ENCODE peak calls at places on chromosomes 7 and 10, in seven cellular contexts. E is A549; Q is lower lobe of right lung; C is CD8-positive, alpha-beta T cell; P is BJ; I is fibroblast of lung; T is right atrium auricular region. W is an unnamed sample.

GRCh38 chr7:117435475-117436043 is 8.3 kb upstream of the ASZ1 start:
- DNase-seq in P (no peak), T (no peak), Q (no peak), I (peak), C (no peak), E (no peak), W (no peak)

GRCh38 chr10:76667307-76668012 is 970.1 kb downstream of the KCNMA1 start:
- DNase-seq in I (no peak), E (no peak), C (no peak), Q (no peak), T (no peak), P (no peak), W (no peak)

GRCh38 chr7:13639416-13639815 is 350.1 kb downstream of the ETV1 start:
- DNase-seq in C (no peak), E (no peak), Q (no peak), T (no peak), I (no peak), P (no peak), W (no peak)

GRCh38 chr10:59006511-59007306 is 169.7 kb upstream of the PHYHIPL start:
- DNase-seq in Q (no peak), T (no peak), E (peak), I (peak), C (no peak), P (no peak), W (peak)

GRCh38 chr7:73912223-73912622 is 51.3 kb downstream of the TMEM270 start:
- DNase-seq in P (no peak), E (no peak), Q (no peak), T (no peak), C (no peak), I (no peak), W (no peak)

GRCh38 chr10:43200538-43201390 is 62.5 kb downstream of the CSGALNACT2 start:
- DNase-seq in I (no peak), C (no peak), T (no peak), E (no peak), Q (peak), P (no peak), W (no peak)

GRCh38 chr7:45054442-45054841 is 34.3 kb downstream of the NACAD start:
- DNase-seq in T (no peak), C (no peak), P (no peak), Q (no peak), E (no peak), I (no peak), W (no peak)

GRCh38 chr7:141053626-141054025 is 20.2 kb upstream of the TMEM178B start:
- DNase-seq in I (no peak), C (peak), T (no peak), P (no peak), Q (no peak), E (no peak), W (no peak)

GRCh38 chr10:61160253-61160652 is 216.3 kb upstream of the RHOBTB1 start:
- DNase-seq in C (no peak), I (no peak), P (no peak), E (no peak), Q (no peak), T (no peak), W (no peak)

GRCh38 chr10:46553238-46554049 is 3.0 kb downstream of the GPRIN2 start:
- DNase-seq in Q (peak), E (no peak), C (no peak), I (no peak), T (peak), P (no peak), W (no peak)

GRCh38 chr7:7190142-7190541 is 7.8 kb downstream of the C1GALT1 start:
- DNase-seq in T (no peak), I (peak), E (peak), P (no peak), C (no peak), Q (no peak), W (no peak)

GRCh38 chr10:31928531-31929259 is at the start of gene ARHGAP12:
- DNase-seq in P (no peak), C (peak), T (peak), Q (peak), I (peak), E (peak), W (peak)

GRCh38 chr10:88195841-88196240 is 332.4 kb downstream of the PTEN start:
- DNase-seq in T (no peak), I (no peak), Q (no peak), P (no peak), C (no peak), E (no peak), W (no peak)

GRCh38 chr10:31197886-31198285 is 121.1 kb upstream of the ZEB1 start:
- DNase-seq in Q (no peak), P (no peak), I (peak), C (no peak), E (no peak), T (no peak), W (no peak)

GRCh38 chr7:24587853-24588252 is 14.6 kb downstream of the PALS2 start:
- DNase-seq in E (peak), P (no peak), I (no peak), Q (no peak), T (no peak), C (peak), W (no peak)

GRCh38 chr10:121595321-121595805 is 2.9 kb downstream of the FGFR2 start:
- DNase-seq in Q (no peak), P (no peak), I (peak), T (no peak), E (no peak), C (no peak), W (no peak)

GRCh38 chr10:77027141-77027540 is 610.5 kb downstream of the KCNMA1 start:
- DNase-seq in C (no peak), Q (no peak), I (no peak), E (no peak), T (no peak), P (no peak), W (no peak)

GRCh38 chr10:72292223-72292691 is 18.5 kb downstream of the DDIT4 start:
- DNase-seq in E (peak), T (no peak), I (peak), P (no peak), C (no peak), Q (no peak), W (no peak)

GRCh38 chr10:67612577-67613537 is 83.1 kb downstream of the CTNNA3 start:
- DNase-seq in E (no peak), Q (no peak), T (no peak), I (peak), P (peak), C (peak), W (peak)

GRCh38 chr10:13592306-13592705 is 5.5 kb downstream of the PRPF18 start:
- DNase-seq in Q (no peak), E (no peak), P (no peak), T (no peak), C (no peak), I (no peak), W (no peak)

GRCh38 chr7:20033621-20034200 is 183.5 kb downstream of the MACC1 start:
- DNase-seq in I (peak), P (peak), Q (no peak), C (no peak), T (no peak), E (peak), W (no peak)

GRCh38 chr10:80856186-80856585 is 318.5 kb downstream of the SH2D4B start:
- DNase-seq in T (no peak), E (no peak), Q (no peak), P (no peak), I (no peak), C (no peak), W (no peak)

GRCh38 chr7:43569424-43569823 is 13.5 kb upstream of the STK17A start:
- DNase-seq in C (no peak), E (no peak), P (peak), I (peak), Q (no peak), T (no peak), W (no peak)

GRCh38 chr10:125661942-125662515 is 20.9 kb downstream of the TEX36 start:
- DNase-seq in Q (no peak), P (peak), T (no peak), I (peak), E (peak), C (no peak), W (peak)

GRCh38 chr10:132066812-132067211 is 1.1 kb downstream of the JAKMIP3 start:
- DNase-seq in I (no peak), P (no peak), C (no peak), Q (no peak), E (no peak), T (peak), W (no peak)

GRCh38 chr7:45921699-45922519 is 837 bp upstream of the IGFBP3 start:
- DNase-seq in T (peak), I (peak), C (no peak), P (no peak), E (peak), Q (peak), W (peak)

GRCh38 chr7:40177071-40177470 is 42.3 kb downstream of the SUGCT start:
- DNase-seq in P (no peak), Q (no peak), I (no peak), T (no peak), C (no peak), E (no peak), W (no peak)

GRCh38 chr7:79282882-79283602 is 170.4 kb downstream of the MAGI2 start:
- DNase-seq in Q (no peak), P (peak), T (no peak), E (peak), C (no peak), I (peak), W (no peak)

GRCh38 chr10:23897864-23898263 is 311.1 kb upstream of the KIAA1217 start:
- DNase-seq in I (no peak), E (no peak), T (no peak), Q (no peak), P (no peak), C (no peak), W (no peak)

GRCh38 chr10:94093286-94093905 is 99.7 kb downstream of the PLCE1 start:
- DNase-seq in Q (no peak), I (peak), P (no peak), C (no peak), E (no peak), T (no peak), W (no peak)

GRCh38 chr10:34473174-34474059 is 341.7 kb downstream of the PARD3 start:
- DNase-seq in C (no peak), Q (no peak), I (no peak), E (peak), P (no peak), T (no peak), W (no peak)

GRCh38 chr10:107383357-107383756 is 218.9 kb upstream of the SORCS1 start:
- DNase-seq in I (no peak), E (no peak), P (no peak), Q (no peak), T (no peak), C (no peak), W (no peak)

GRCh38 chr7:150451097-150451793 is 815 bp downstream of the GIMAP8 start:
- DNase-seq in C (peak), I (no peak), E (no peak), T (no peak), Q (peak), P (no peak), W (no peak)

GRCh38 chr10:18071591-18071990 is 68.6 kb upstream of the CACNB2 start:
- DNase-seq in Q (no peak), T (no peak), E (no peak), P (no peak), C (no peak), I (peak), W (no peak)

GRCh38 chr10:18066947-18067346 is 73.3 kb upstream of the CACNB2 start:
- DNase-seq in T (no peak), I (peak), P (no peak), Q (no peak), C (no peak), E (no peak), W (peak)
- H3K4me3 ChIP-seq in T (no peak), I (no peak), P (no peak), Q (no peak), C (no peak), E (no peak), W (no peak)

GRCh38 chr7:133921635-133922182 is 205.4 kb upstream of the LRGUK start:
- DNase-seq in T (no peak), E (no peak), Q (no peak), I (no peak), P (no peak), C (no peak), W (no peak)

GRCh38 chr7:133919810-133920209 is 207.3 kb upstream of the LRGUK start:
- DNase-seq in E (no peak), I (peak), T (no peak), P (no peak), C (no peak), Q (no peak), W (no peak)

DNA sequence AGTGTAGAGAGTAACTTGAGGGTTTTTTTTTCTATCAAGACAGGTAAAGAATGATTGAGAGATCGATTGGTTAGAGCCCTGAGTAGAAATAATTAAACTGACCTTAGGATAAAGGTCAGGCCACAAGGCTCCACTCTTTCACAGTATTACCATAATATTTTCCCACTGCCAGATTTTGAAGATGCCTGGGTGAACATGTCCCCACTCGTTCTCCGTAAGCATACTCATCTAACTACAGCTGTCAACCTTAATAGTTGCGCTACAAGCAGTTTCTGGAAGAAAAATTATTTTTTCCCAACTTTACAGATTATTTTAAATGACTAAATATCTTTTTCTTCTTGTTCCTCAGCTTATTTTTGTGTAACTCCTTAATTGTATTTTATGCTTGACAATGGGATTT is 203.2 kb upstream of the LRGUK start:
- DNase-seq in I (no peak), T (no peak), E (no peak), C (no peak), Q (no peak), P (no peak), W (no peak)
- TF ChIP-seq CTCF in I (no peak), T (no peak), E (no peak), C (no peak), Q (no peak), P (no peak), W (no peak)

GRCh38 chr10:128210215-128211063 is 84.2 kb upstream of the MKI67 start:
- DNase-seq in Q (peak), E (peak), P (no peak), C (peak), T (peak), I (peak), W (no peak)

GRCh38 chr10:128211953-128212727 is 85.9 kb upstream of the MKI67 start:
- DNase-seq in T (peak), I (peak), C (peak), Q (peak), P (no peak), E (peak), W (peak)

GRCh38 chr10:128211064-128211504 is 84.9 kb upstream of the MKI67 start:
- DNase-seq in T (no peak), C (no peak), Q (no peak), E (no peak), I (no peak), P (no peak), W (no peak)

GRCh38 chr10:128206676-128207075 is 80.5 kb upstream of the MKI67 start:
- DNase-seq in Q (no peak), C (no peak), P (no peak), T (no peak), I (no peak), E (no peak), W (no peak)

GRCh38 chr10:128209862-128210214 is 83.6 kb upstream of the MKI67 start:
- DNase-seq in C (no peak), I (no peak), E (no peak), T (no peak), P (no peak), Q (no peak), W (no peak)
- H3K4me3 ChIP-seq in C (peak), I (no peak), E (peak), T (peak), P (no peak), Q (peak), W (peak)

GRCh38 chr10:103350522-103351260 is at the start of gene PCGF6:
- DNase-seq in Q (peak), T (peak), I (peak), C (peak), P (no peak), E (peak), W (no peak)
- TF ChIP-seq CTCF in Q (peak), T (peak), I (peak), C (no peak), P (peak), E (no peak), W (no peak)

GRCh38 chr10:63631971-63632370 is 110.8 kb downstream of the REEP3 start:
- DNase-seq in I (peak), P (no peak), E (no peak), Q (no peak), T (no peak), C (no peak), W (no peak)
- H3K4me3 ChIP-seq in I (no peak), P (no peak), E (no peak), Q (no peak), T (no peak), C (no peak), W (no peak)

DNA sequence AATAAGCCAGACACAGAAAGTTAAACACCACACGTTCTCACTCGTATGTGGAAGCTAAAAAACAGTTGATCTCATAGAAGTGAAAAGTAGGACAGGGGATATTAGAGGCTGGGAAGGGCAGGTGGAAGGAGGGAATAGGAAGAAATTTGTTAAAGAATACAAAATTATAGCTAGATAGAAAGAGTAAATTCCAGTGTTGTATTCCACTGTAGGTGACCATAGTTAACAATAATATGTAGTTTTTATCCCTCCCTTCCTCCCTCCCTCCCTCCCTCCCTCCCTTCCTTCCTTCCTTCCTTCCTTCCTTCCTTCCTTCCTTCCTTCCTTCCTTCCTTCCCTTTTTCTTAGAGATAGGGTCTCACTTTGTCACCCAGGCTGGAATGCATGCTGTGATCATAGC is 19.9 kb upstream of the MEST start:
- DNase-seq in E (no peak), Q (no peak), C (no peak), P (no peak), I (no peak), T (no peak), W (no peak)
- TF ChIP-seq CTCF in E (no peak), Q (no peak), C (no peak), P (no peak), I (no peak), T (no peak), W (no peak)

W was measured in astrocyte of the cerebellum.